ENCODE peak calls at places on chromosomes 1 and 21, in six cellular contexts. One of them, this sample, is unnamed.

GRCh38 chr1:62588000-62588399 is 9.3 kb upstream of the ANGPTL3 start:
- DNase-seq in tibial nerve: no peak
- DNase-seq in uterus: no peak
- DNase-seq in pancreas: no peak
- DNase-seq in DND-41: no peak
- DNase-seq in cardiac muscle cell: no peak
- DNase-seq in this sample: no peak

GRCh38 chr1:167627865-167628641 is 2.0 kb upstream of the RCSD1 start:
- DNase-seq in tibial nerve: no peak
- DNase-seq in uterus: peak; percentile 11
- DNase-seq in pancreas: no peak
- DNase-seq in DND-41: peak; percentile 94
- DNase-seq in cardiac muscle cell: no peak
- DNase-seq in this sample: peak; percentile 73

GRCh38 chr1:201652180-201652579 is 113.3 kb downstream of the NAV1 start:
- DNase-seq in tibial nerve: no peak
- DNase-seq in uterus: no peak
- DNase-seq in pancreas: no peak
- DNase-seq in DND-41: no peak
- DNase-seq in cardiac muscle cell: no peak
- DNase-seq in this sample: no peak

GRCh38 chr1:28087614-28088167 is 719 bp downstream of the EYA3 start:
- DNase-seq in tibial nerve: no peak
- DNase-seq in uterus: no peak
- DNase-seq in pancreas: no peak
- DNase-seq in DND-41: peak; percentile 24
- DNase-seq in cardiac muscle cell: no peak
- DNase-seq in this sample: no peak

GRCh38 chr21:16534408-16535099 is 804.8 kb downstream of the USP25 start:
- DNase-seq in tibial nerve: peak; percentile 67
- DNase-seq in uterus: peak; percentile 84
- DNase-seq in pancreas: peak; percentile 42
- DNase-seq in DND-41: no peak
- DNase-seq in cardiac muscle cell: peak; percentile 96
- DNase-seq in this sample: no peak

GRCh38 chr1:176811896-176812295 is 348.9 kb downstream of the PAPPA2 start:
- DNase-seq in tibial nerve: no peak
- DNase-seq in uterus: no peak
- DNase-seq in pancreas: no peak
- DNase-seq in DND-41: no peak
- DNase-seq in cardiac muscle cell: no peak
- DNase-seq in this sample: no peak

GRCh38 chr1:192620096-192620495 is 15.9 kb upstream of the RGS13 start:
- DNase-seq in tibial nerve: no peak
- DNase-seq in uterus: no peak
- DNase-seq in pancreas: no peak
- DNase-seq in DND-41: no peak
- DNase-seq in cardiac muscle cell: no peak
- DNase-seq in this sample: no peak

GRCh38 chr1:20442920-20443625 is 42.9 kb downstream of the CAMK2N1 start:
- DNase-seq in tibial nerve: no peak
- DNase-seq in uterus: no peak
- DNase-seq in pancreas: no peak
- DNase-seq in DND-41: no peak
- DNase-seq in cardiac muscle cell: no peak
- DNase-seq in this sample: no peak

GRCh38 chr21:33230518-33231324 is 983 bp downstream of the IFNAR2 start:
- DNase-seq in tibial nerve: no peak
- DNase-seq in uterus: peak; percentile 43
- DNase-seq in pancreas: peak; percentile 36
- DNase-seq in DND-41: peak; percentile 76
- DNase-seq in cardiac muscle cell: peak; percentile 58
- DNase-seq in this sample: peak; percentile 32

GRCh38 chr21:33760641-33761103 is 118.4 kb downstream of the ITSN1 start:
- DNase-seq in tibial nerve: no peak
- DNase-seq in uterus: no peak
- DNase-seq in pancreas: no peak
- DNase-seq in DND-41: no peak
- DNase-seq in cardiac muscle cell: peak; percentile 52
- DNase-seq in this sample: no peak

GRCh38 chr1:201783572-201783971 is 45.4 kb upstream of the IPO9 start:
- DNase-seq in tibial nerve: no peak
- DNase-seq in uterus: no peak
- DNase-seq in pancreas: no peak
- DNase-seq in DND-41: no peak
- DNase-seq in cardiac muscle cell: no peak
- DNase-seq in this sample: no peak

GRCh38 chr1:166603296-166603695 is 236.0 kb upstream of the POGK start:
- DNase-seq in tibial nerve: no peak
- DNase-seq in uterus: no peak
- DNase-seq in pancreas: no peak
- DNase-seq in DND-41: no peak
- DNase-seq in cardiac muscle cell: no peak
- DNase-seq in this sample: no peak

GRCh38 chr1:8314346-8315280 is 3.3 kb upstream of the SLC45A1 start:
- DNase-seq in tibial nerve: peak; percentile 48
- DNase-seq in uterus: peak; percentile 79
- DNase-seq in pancreas: peak; percentile 76
- DNase-seq in DND-41: peak; percentile 46
- DNase-seq in cardiac muscle cell: peak; percentile 87
- DNase-seq in this sample: peak; percentile 44

GRCh38 chr1:19033926-19034680 is 77.6 kb upstream of the IFFO2 start:
- DNase-seq in tibial nerve: no peak
- DNase-seq in uterus: peak; percentile 57
- DNase-seq in pancreas: no peak
- DNase-seq in DND-41: no peak
- DNase-seq in cardiac muscle cell: no peak
- DNase-seq in this sample: no peak

GRCh38 chr1:54461731-54462596 is 55.8 kb upstream of the SSBP3 start:
- DNase-seq in tibial nerve: no peak
- DNase-seq in uterus: no peak
- DNase-seq in pancreas: no peak
- DNase-seq in DND-41: no peak
- DNase-seq in cardiac muscle cell: no peak
- DNase-seq in this sample: no peak

GRCh38 chr1:182054698-182055326 is 6.7 kb downstream of the ZNF648 start:
- DNase-seq in tibial nerve: peak; percentile 25
- DNase-seq in uterus: peak; percentile 31
- DNase-seq in pancreas: no peak
- DNase-seq in DND-41: peak; percentile 68
- DNase-seq in cardiac muscle cell: peak; percentile 5
- DNase-seq in this sample: peak; percentile 30

GRCh38 chr21:22536511-22536910 is 1538.3 kb downstream of the NCAM2 start:
- DNase-seq in tibial nerve: no peak
- DNase-seq in uterus: no peak
- DNase-seq in pancreas: no peak
- DNase-seq in DND-41: no peak
- DNase-seq in cardiac muscle cell: peak; percentile 23
- DNase-seq in this sample: no peak

GRCh38 chr1:169588785-169589485 is 2.7 kb upstream of the F5 start:
- DNase-seq in tibial nerve: no peak
- DNase-seq in uterus: no peak
- DNase-seq in pancreas: no peak
- DNase-seq in DND-41: no peak
- DNase-seq in cardiac muscle cell: no peak
- DNase-seq in this sample: no peak

GRCh38 chr1:208238710-208239517 is 5.3 kb downstream of the PLXNA2 start:
- DNase-seq in tibial nerve: no peak
- DNase-seq in uterus: peak; percentile 55
- DNase-seq in pancreas: no peak
- DNase-seq in DND-41: peak; percentile 12
- DNase-seq in cardiac muscle cell: peak; percentile 74
- DNase-seq in this sample: no peak

GRCh38 chr1:234638832-234639799 is 29.1 kb upstream of the IRF2BP2 start:
- DNase-seq in tibial nerve: no peak
- DNase-seq in uterus: no peak
- DNase-seq in pancreas: peak; percentile 50
- DNase-seq in DND-41: no peak
- DNase-seq in cardiac muscle cell: no peak
- DNase-seq in this sample: no peak

GRCh38 chr1:60875139-60875538 is 207.2 kb upstream of the NFIA start:
- DNase-seq in tibial nerve: no peak
- DNase-seq in uterus: no peak
- DNase-seq in pancreas: no peak
- DNase-seq in DND-41: no peak
- DNase-seq in cardiac muscle cell: peak; percentile 34
- DNase-seq in this sample: no peak

GRCh38 chr1:7470904-7471638 is 300.0 kb upstream of the VAMP3 start:
- DNase-seq in tibial nerve: peak; percentile 51
- DNase-seq in uterus: peak; percentile 75
- DNase-seq in pancreas: no peak
- DNase-seq in DND-41: no peak
- DNase-seq in cardiac muscle cell: peak; percentile 97
- DNase-seq in this sample: no peak

DNA sequence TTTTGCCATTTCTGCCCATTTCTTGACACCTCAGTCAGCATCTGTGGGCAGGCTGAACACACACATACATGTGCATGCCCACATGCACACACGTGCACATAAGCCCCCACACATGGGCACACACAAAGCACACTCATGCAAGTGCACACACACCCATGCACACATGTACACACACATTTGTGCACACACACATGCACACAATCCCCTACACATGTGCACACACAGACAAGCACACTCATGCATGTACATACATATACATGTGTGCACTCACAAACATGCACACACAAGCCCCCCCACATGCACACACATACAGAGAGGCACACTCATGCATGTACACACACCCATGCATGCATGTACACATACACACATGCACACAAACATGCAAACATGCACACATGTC is 83.5 kb upstream of the ACTRT2 start:
- DNase-seq in tibial nerve: no peak
- DNase-seq in uterus: no peak
- DNase-seq in pancreas: no peak
- DNase-seq in DND-41: no peak
- DNase-seq in cardiac muscle cell: no peak
- DNase-seq in this sample: no peak
- H3K9me3 ChIP-seq in tibial nerve: peaks cover 10% of the 10 kb centered on the region
- H3K9me3 ChIP-seq in uterus: peaks cover 5% of the 10 kb centered on the region
- H3K9me3 ChIP-seq in pancreas: no peaks in the 10 kb centered on the region
- H3K9me3 ChIP-seq in DND-41: peaks cover 9% of the 10 kb centered on the region
- H3K9me3 ChIP-seq in cardiac muscle cell: no peaks in the 10 kb centered on the region
- H3K9me3 ChIP-seq in this sample: no peaks in the 10 kb centered on the region

GRCh38 chr1:4002061-4002521 is 102.0 kb upstream of the C1orf174 start:
- DNase-seq in tibial nerve: no peak
- DNase-seq in uterus: no peak
- DNase-seq in pancreas: no peak
- DNase-seq in DND-41: no peak
- DNase-seq in cardiac muscle cell: no peak
- DNase-seq in this sample: no peak

GRCh38 chr1:4003846-4004505 is 103.9 kb upstream of the C1orf174 start:
- DNase-seq in tibial nerve: no peak
- DNase-seq in uterus: no peak
- DNase-seq in pancreas: no peak
- DNase-seq in DND-41: no peak
- DNase-seq in cardiac muscle cell: no peak
- DNase-seq in this sample: no peak

GRCh38 chr1:4000811-4001251 is 100.8 kb upstream of the C1orf174 start:
- DNase-seq in tibial nerve: no peak
- DNase-seq in uterus: no peak
- DNase-seq in pancreas: no peak
- DNase-seq in DND-41: no peak
- DNase-seq in cardiac muscle cell: no peak
- DNase-seq in this sample: no peak

GRCh38 chr1:4001461-4001860 is 101.4 kb upstream of the C1orf174 start:
- DNase-seq in tibial nerve: no peak
- DNase-seq in uterus: no peak
- DNase-seq in pancreas: no peak
- DNase-seq in DND-41: no peak
- DNase-seq in cardiac muscle cell: no peak
- DNase-seq in this sample: no peak

DNA sequence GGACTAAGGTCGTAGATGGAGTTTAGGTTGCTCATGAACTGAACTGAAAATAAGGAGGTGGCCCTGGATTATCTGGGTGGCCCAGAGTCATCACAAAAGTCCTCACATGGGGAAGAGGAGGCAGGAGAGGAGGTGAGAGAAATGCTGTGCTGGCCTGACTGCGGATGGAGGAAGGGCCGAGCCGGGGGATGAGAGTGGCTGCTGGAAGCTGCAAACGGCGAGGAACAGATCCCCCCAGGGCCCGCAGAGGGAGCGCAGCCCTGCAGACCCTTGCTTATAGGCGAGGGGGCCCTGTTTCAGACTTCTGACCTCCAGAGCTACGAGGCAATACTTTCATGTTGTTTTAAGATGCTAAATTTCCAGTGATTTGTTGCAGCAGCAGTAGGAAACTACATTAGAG is 102.7 kb upstream of the C1orf174 start:
- DNase-seq in tibial nerve: no peak
- DNase-seq in uterus: no peak
- DNase-seq in pancreas: no peak
- DNase-seq in DND-41: no peak
- DNase-seq in cardiac muscle cell: no peak
- DNase-seq in this sample: no peak
- H3K9me3 ChIP-seq in tibial nerve: no peaks in the 10 kb centered on the region
- H3K9me3 ChIP-seq in uterus: no peaks in the 10 kb centered on the region
- H3K9me3 ChIP-seq in pancreas: no peaks in the 10 kb centered on the region
- H3K9me3 ChIP-seq in DND-41: no peaks in the 10 kb centered on the region
- H3K9me3 ChIP-seq in cardiac muscle cell: no peaks in the 10 kb centered on the region
- H3K9me3 ChIP-seq in this sample: peaks cover 6% of the 10 kb centered on the region

GRCh38 chr1:154873321-154873950 is 3.4 kb upstream of the KCNN3 start:
- DNase-seq in tibial nerve: no peak
- DNase-seq in uterus: peak; percentile 13
- DNase-seq in pancreas: no peak
- DNase-seq in DND-41: no peak
- DNase-seq in cardiac muscle cell: no peak
- DNase-seq in this sample: no peak
- H3K9me3 ChIP-seq in tibial nerve: no peaks in the 10 kb centered on the region
- H3K9me3 ChIP-seq in uterus: no peaks in the 10 kb centered on the region
- H3K9me3 ChIP-seq in pancreas: no peaks in the 10 kb centered on the region
- H3K9me3 ChIP-seq in DND-41: no peaks in the 10 kb centered on the region
- H3K9me3 ChIP-seq in cardiac muscle cell: no peaks in the 10 kb centered on the region
- H3K9me3 ChIP-seq in this sample: no peaks in the 10 kb centered on the region

DNA sequence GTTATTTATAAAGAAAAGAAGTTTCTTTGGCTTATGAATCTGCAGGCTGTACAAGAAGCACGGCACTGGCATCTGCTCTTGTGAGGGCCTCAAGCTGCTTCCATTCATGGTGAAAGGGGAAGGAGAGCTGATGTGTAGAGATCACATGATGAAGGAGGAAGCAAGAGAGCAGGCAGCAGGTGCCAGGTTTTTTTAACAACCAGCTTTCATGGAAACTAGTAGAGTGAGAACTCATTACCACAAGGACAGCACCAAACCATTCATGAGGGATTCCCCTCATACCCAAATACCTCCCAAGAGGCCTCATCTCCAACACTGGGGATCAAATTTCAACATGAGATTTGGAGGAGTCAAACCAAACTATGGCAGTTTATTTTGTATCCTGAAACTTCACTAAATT is 85.8 kb upstream of the CAMK1G start:
- DNase-seq in tibial nerve: no peak
- DNase-seq in uterus: no peak
- DNase-seq in pancreas: no peak
- DNase-seq in DND-41: no peak
- DNase-seq in cardiac muscle cell: no peak
- DNase-seq in this sample: no peak
- H3K9me3 ChIP-seq in tibial nerve: peaks cover 5% of the 10 kb centered on the region
- H3K9me3 ChIP-seq in uterus: peaks cover 14% of the 10 kb centered on the region
- H3K9me3 ChIP-seq in pancreas: no peaks in the 10 kb centered on the region
- H3K9me3 ChIP-seq in DND-41: no peaks in the 10 kb centered on the region
- H3K9me3 ChIP-seq in cardiac muscle cell: no peaks in the 10 kb centered on the region
- H3K9me3 ChIP-seq in this sample: peaks cover 17% of the 10 kb centered on the region